ENCODE peak calls at places on chromosome 1, in seven cellular contexts. One of them, this sample, is unnamed.

GRCh38 chr1:55887103-55887712 is 672.0 kb upstream of the USP24 start:
- DNase-seq in esophagus muscularis mucosa: no peak
- DNase-seq in lung: no peak
- DNase-seq in naive thymus-derived CD8-positive, alpha-beta T cell: no peak
- DNase-seq in posterior cingulate gyrus: no peak
- DNase-seq in GM12865: no peak
- DNase-seq in kidney tubule cell: no peak
- DNase-seq in this sample: no peak

GRCh38 chr1:202998836-202999750 is 8.1 kb upstream of the TMEM183A start:
- DNase-seq in esophagus muscularis mucosa: no peak
- DNase-seq in lung: peak; percentile 58
- DNase-seq in kidney tubule cell: peak; percentile 63
- DNase-seq in GM12865: peak; percentile 67
- DNase-seq in naive thymus-derived CD8-positive, alpha-beta T cell: peak; percentile 58
- DNase-seq in posterior cingulate gyrus: no peak
- DNase-seq in this sample: peak; percentile 65

GRCh38 chr1:89780721-89781120 is 40.1 kb upstream of the LRRC8D start:
- DNase-seq in lung: no peak
- DNase-seq in kidney tubule cell: peak; percentile 73
- DNase-seq in naive thymus-derived CD8-positive, alpha-beta T cell: no peak
- DNase-seq in GM12865: peak; percentile 48
- DNase-seq in posterior cingulate gyrus: no peak
- DNase-seq in esophagus muscularis mucosa: no peak
- DNase-seq in this sample: peak; percentile 69

GRCh38 chr1:165563551-165563950 is 19.8 kb downstream of the LRRC52 start:
- DNase-seq in naive thymus-derived CD8-positive, alpha-beta T cell: no peak
- DNase-seq in kidney tubule cell: no peak
- DNase-seq in lung: no peak
- DNase-seq in GM12865: no peak
- DNase-seq in posterior cingulate gyrus: no peak
- DNase-seq in esophagus muscularis mucosa: peak; percentile 70
- DNase-seq in this sample: no peak

GRCh38 chr1:50978852-50979781 is 9.1 kb downstream of the CDKN2C start:
- DNase-seq in posterior cingulate gyrus: no peak
- DNase-seq in kidney tubule cell: peak; percentile 39
- DNase-seq in GM12865: peak; percentile 50
- DNase-seq in esophagus muscularis mucosa: no peak
- DNase-seq in lung: no peak
- DNase-seq in naive thymus-derived CD8-positive, alpha-beta T cell: no peak
- DNase-seq in this sample: no peak

GRCh38 chr1:187491082-187491720 is 662.5 kb downstream of the PLA2G4A start:
- DNase-seq in GM12865: no peak
- DNase-seq in naive thymus-derived CD8-positive, alpha-beta T cell: no peak
- DNase-seq in esophagus muscularis mucosa: no peak
- DNase-seq in kidney tubule cell: peak; percentile 12
- DNase-seq in lung: no peak
- DNase-seq in posterior cingulate gyrus: no peak
- DNase-seq in this sample: peak; percentile 79

GRCh38 chr1:240739754-240740153 is 127.8 kb upstream of the GREM2 start:
- DNase-seq in lung: no peak
- DNase-seq in kidney tubule cell: no peak
- DNase-seq in posterior cingulate gyrus: no peak
- DNase-seq in esophagus muscularis mucosa: no peak
- DNase-seq in GM12865: no peak
- DNase-seq in naive thymus-derived CD8-positive, alpha-beta T cell: no peak
- DNase-seq in this sample: no peak

GRCh38 chr1:150551784-150552691 is 2.8 kb downstream of the ADAMTSL4 start:
- DNase-seq in GM12865: no peak
- DNase-seq in naive thymus-derived CD8-positive, alpha-beta T cell: no peak
- DNase-seq in kidney tubule cell: peak; percentile 66
- DNase-seq in esophagus muscularis mucosa: peak; percentile 98
- DNase-seq in lung: peak; percentile 81
- DNase-seq in posterior cingulate gyrus: no peak
- DNase-seq in this sample: peak; percentile 92

GRCh38 chr1:46039571-46040052 is 92.8 kb downstream of the PIK3R3 start:
- DNase-seq in naive thymus-derived CD8-positive, alpha-beta T cell: no peak
- DNase-seq in esophagus muscularis mucosa: peak; percentile 91
- DNase-seq in posterior cingulate gyrus: no peak
- DNase-seq in kidney tubule cell: peak; percentile 41
- DNase-seq in lung: no peak
- DNase-seq in GM12865: no peak
- DNase-seq in this sample: peak; percentile 21

GRCh38 chr1:183580281-183580682 is 10.0 kb downstream of the NCF2 start:
- DNase-seq in lung: no peak
- DNase-seq in naive thymus-derived CD8-positive, alpha-beta T cell: no peak
- DNase-seq in GM12865: peak; percentile 45
- DNase-seq in kidney tubule cell: peak; percentile 72
- DNase-seq in esophagus muscularis mucosa: no peak
- DNase-seq in posterior cingulate gyrus: no peak
- DNase-seq in this sample: peak; percentile 43

GRCh38 chr1:116208136-116208535 is 96.9 kb downstream of the MAB21L3 start:
- DNase-seq in kidney tubule cell: no peak
- DNase-seq in posterior cingulate gyrus: no peak
- DNase-seq in esophagus muscularis mucosa: no peak
- DNase-seq in GM12865: no peak
- DNase-seq in lung: no peak
- DNase-seq in naive thymus-derived CD8-positive, alpha-beta T cell: no peak
- DNase-seq in this sample: no peak

GRCh38 chr1:54499097-54500029 is 48.7 kb upstream of the ACOT11 start:
- DNase-seq in GM12865: no peak
- DNase-seq in kidney tubule cell: peak; percentile 46
- DNase-seq in naive thymus-derived CD8-positive, alpha-beta T cell: peak; percentile 24
- DNase-seq in lung: no peak
- DNase-seq in posterior cingulate gyrus: peak; percentile 89
- DNase-seq in esophagus muscularis mucosa: no peak
- DNase-seq in this sample: peak; percentile 59

GRCh38 chr1:30735124-30735523 is 11.7 kb upstream of the MATN1 start:
- DNase-seq in naive thymus-derived CD8-positive, alpha-beta T cell: no peak
- DNase-seq in kidney tubule cell: no peak
- DNase-seq in esophagus muscularis mucosa: no peak
- DNase-seq in lung: no peak
- DNase-seq in posterior cingulate gyrus: peak; percentile 71
- DNase-seq in GM12865: no peak
- DNase-seq in this sample: no peak

GRCh38 chr1:47985001-47985400 is 12.2 kb downstream of the TRABD2B start:
- DNase-seq in naive thymus-derived CD8-positive, alpha-beta T cell: no peak
- DNase-seq in posterior cingulate gyrus: no peak
- DNase-seq in GM12865: no peak
- DNase-seq in lung: no peak
- DNase-seq in esophagus muscularis mucosa: no peak
- DNase-seq in kidney tubule cell: no peak
- DNase-seq in this sample: no peak

GRCh38 chr1:29236743-29236992 is 346 bp downstream of the PTPRU start:
- DNase-seq in naive thymus-derived CD8-positive, alpha-beta T cell: no peak
- DNase-seq in lung: no peak
- DNase-seq in posterior cingulate gyrus: no peak
- DNase-seq in kidney tubule cell: no peak
- DNase-seq in esophagus muscularis mucosa: no peak
- DNase-seq in GM12865: no peak
- DNase-seq in this sample: no peak

GRCh38 chr1:48701445-48701844 is 75.2 kb downstream of the BEND5 start:
- DNase-seq in naive thymus-derived CD8-positive, alpha-beta T cell: no peak
- DNase-seq in GM12865: no peak
- DNase-seq in esophagus muscularis mucosa: no peak
- DNase-seq in lung: no peak
- DNase-seq in kidney tubule cell: peak; percentile 94
- DNase-seq in posterior cingulate gyrus: no peak
- DNase-seq in this sample: peak; percentile 49

This sample was measured in epithelial cell of esophagus.